ENCODE peak calls at places on chromosomes 5 and 9, in six cellular contexts. Q is cardiac muscle cell; N is GM12865; V is CD8-positive, alpha-beta T cell; Y is K562; Z is lung. S is an unnamed sample.

GRCh38 chr5:67511911-67512310 is 315.3 kb upstream of the CD180 start:
- DNase-seq in Z (no peak), V (no peak), Y (no peak), N (no peak), Q (no peak), S (no peak)

GRCh38 chr5:132193165-132193694 is 34.4 kb downstream of the P4HA2 start:
- DNase-seq in Y (no peak), N (no peak), V (no peak), Q (no peak), Z (no peak), S (no peak)

GRCh38 chr5:168654225-168654624 is 75.1 kb upstream of the PANK3 start:
- DNase-seq in Y (no peak), V (no peak), Q (no peak), N (no peak), Z (no peak), S (peak; percentile 95)

GRCh38 chr9:121698627-121699270 is 47.3 kb downstream of the DAB2IP start:
- DNase-seq in N (no peak), Y (no peak), Z (no peak), V (no peak), Q (peak; percentile 82), S (no peak)

GRCh38 chr5:96984506-96985192 is 48.8 kb downstream of the LNPEP start:
- DNase-seq in Z (no peak), N (no peak), Y (no peak), Q (no peak), V (no peak), S (no peak)

GRCh38 chr9:97501177-97501971 is at the start of gene TMOD1:
- DNase-seq in V (no peak), N (peak; percentile 88), Q (peak; percentile 90), Z (peak; percentile 51), Y (peak; percentile 86), S (peak; percentile 34)

GRCh38 chr5:139108056-139108811 is 89.9 kb downstream of the SIL1 start:
- DNase-seq in Q (no peak), Y (no peak), Z (no peak), N (no peak), V (no peak), S (peak; percentile 29)

GRCh38 chr5:143302344-143302743 is 101.1 kb downstream of the NR3C1 start:
- DNase-seq in Y (no peak), V (no peak), N (no peak), Q (no peak), Z (no peak), S (peak; percentile 51)

GRCh38 chr9:70995511-70995910 is 125.9 kb downstream of the TRPM3 start:
- DNase-seq in N (no peak), V (no peak), Z (no peak), Q (no peak), Y (no peak), S (no peak)

GRCh38 chr5:11251242-11251641 is 490.2 kb upstream of the DAP start:
- DNase-seq in N (no peak), Y (no peak), V (no peak), Z (no peak), Q (no peak), S (peak; percentile 0)

DNA sequence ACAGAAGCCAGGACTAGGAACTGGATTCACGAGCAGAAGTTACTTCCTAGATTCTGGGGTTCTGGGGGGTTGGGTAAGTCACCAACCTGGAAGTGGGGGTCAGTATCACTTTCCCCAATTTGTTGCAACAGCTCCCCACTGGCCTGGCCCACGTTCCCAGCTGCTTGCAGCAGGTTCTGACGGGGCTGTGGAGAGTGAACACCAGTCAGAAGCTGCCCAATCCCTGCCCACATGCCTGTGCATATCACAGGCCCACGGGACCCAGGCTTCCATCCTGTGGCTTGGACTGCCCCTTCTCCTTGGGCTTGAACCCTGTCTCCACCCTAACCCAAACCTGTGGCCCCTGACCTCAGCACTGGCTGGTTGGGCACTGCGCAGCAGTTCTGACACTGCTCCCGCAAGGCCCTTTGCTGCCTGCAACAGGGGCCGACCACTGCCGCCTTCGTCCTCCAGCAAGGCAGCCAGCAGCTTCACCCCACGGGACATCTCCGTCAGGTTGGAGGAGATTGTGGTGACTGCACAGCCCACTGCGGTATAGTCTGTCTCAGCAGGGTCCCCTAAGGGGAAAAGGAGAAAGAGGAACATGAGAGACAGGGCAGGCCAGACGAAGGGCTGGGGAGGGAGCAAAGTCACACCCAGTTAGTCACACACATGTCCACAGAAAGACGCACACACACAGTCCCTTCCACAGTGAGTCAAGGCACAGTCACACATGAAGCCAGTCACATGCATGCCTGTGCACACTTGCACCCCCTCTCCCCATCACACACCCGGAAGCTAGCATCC is 13.1 kb downstream of the TLN1 start:
- DNase-seq in Y (no peak), Q (no peak), V (no peak), Z (no peak), N (peak; percentile 24), S (peak; percentile 23)
- TF ChIP-seq CTCF in Y (no peak), Q (no peak), V (no peak), Z (no peak), N (no peak), S (no peak)

GRCh38 chr5:14669975-14670374 is 5.5 kb downstream of the OTULIN start:
- DNase-seq in N (no peak), Y (no peak), Q (no peak), V (no peak), Z (no peak), S (no peak)
- H3K4me3 ChIP-seq in N (peak overlapping the region; percentile 66), Y (no peak overlapping the region), Q (no peak overlapping the region), V (no peak overlapping the region), Z (no peak overlapping the region), S (no peak overlapping the region)

GRCh38 chr5:152723482-152723881 is 318.4 kb upstream of the NMUR2 start:
- DNase-seq in Y (no peak), Z (no peak), Q (no peak), V (no peak), N (peak; percentile 2), S (no peak)
- TF ChIP-seq CTCF in Y (no peak), Z (no peak), Q (no peak), V (no peak), N (peak; percentile 21), S (no peak)

GRCh38 chr9:129889936-129890717 is 54.9 kb downstream of the USP20 start:
- DNase-seq in N (peak; percentile 89), Y (no peak), V (peak; percentile 39), Z (no peak), Q (no peak), S (no peak)

GRCh38 chr9:129887210-129888084 is 52.2 kb downstream of the USP20 start:
- DNase-seq in Z (no peak), Y (peak; percentile 87), N (peak; percentile 73), Q (no peak), V (peak; percentile 37), S (peak; percentile 26)

GRCh38 chr9:129888085-129888808 is 53.0 kb downstream of the USP20 start:
- DNase-seq in Y (peak; percentile 80), N (peak; percentile 99), V (peak; percentile 86), Q (no peak), Z (peak; percentile 54), S (no peak)

GRCh38 chr9:129889461-129889935 is 54.2 kb downstream of the USP20 start:
- DNase-seq in Q (no peak), V (no peak), N (peak; percentile 58), Y (no peak), Z (no peak), S (no peak)

GRCh38 chr9:129888809-129889460 is 53.7 kb downstream of the USP20 start:
- DNase-seq in Y (no peak), V (no peak), Q (no peak), N (no peak), Z (no peak), S (no peak)
- H3K4me3 ChIP-seq in Y (peak overlapping the region; percentile 48), V (peak overlapping the region; percentile 29), Q (no peak overlapping the region), N (no peak overlapping the region), Z (no peak overlapping the region), S (no peak overlapping the region)